ENCODE peak calls at places on chromosomes 5 and 9, in ten cellular contexts. Z is activated naive CD8-positive, alpha-beta T cell treated with anti-CD3 and anti-CD28 coated beads, Interleukin-2, amount 50 U/mL, for 24 hours; X is HTR-8/SVneo; D is activated CD4-positive, alpha-beta T cell treated with anti-CD3 and anti-CD28 coated beads, Interleukin-2, amount 50 U/mL, for 4 hours; L is SIG-M5; T is NCI-H1694; U is activated CD8-positive, alpha-beta memory T cell treated with anti-CD3 and anti-CD28 coated beads for 1 hour; R is tibial nerve; F is RWPE1; E is C1 segment of cervical spinal cord. S is an unnamed sample.

GRCh38 chr5:125083932-125084331 is 337.5 kb upstream of the ZNF608 start:
- DNase-seq in U (no peak), L (no peak), D (no peak), X (peak), Z (no peak), R (no peak), F (peak), T (no peak), E (no peak), S (peak)

GRCh38 chr5:144083185-144083584 is 87.3 kb downstream of the YIPF5 start:
- DNase-seq in E (no peak), T (no peak), Z (no peak), D (no peak), L (no peak), R (no peak), X (no peak), U (no peak), F (no peak), S (no peak)

GRCh38 chr9:93826209-93826608 is 128.9 kb downstream of the BARX1 start:
- DNase-seq in T (no peak), R (no peak), E (no peak), L (no peak), X (no peak), F (no peak), Z (peak), U (no peak), D (peak), S (no peak)

GRCh38 chr9:126398403-126399058 is 71.9 kb downstream of the MVB12B start:
- DNase-seq in D (peak), X (peak), R (peak), E (peak), Z (peak), L (no peak), T (peak), U (peak), F (peak), S (peak)

GRCh38 chr5:170467000-170467707 is 36.7 kb upstream of the KCNIP1 start:
- DNase-seq in L (peak), X (peak), T (no peak), D (no peak), E (no peak), R (no peak), Z (peak), U (no peak), F (peak), S (peak)

GRCh38 chr5:10838038-10838437 is 77.0 kb upstream of the DAP start:
- DNase-seq in U (no peak), F (no peak), X (no peak), D (no peak), L (no peak), R (no peak), E (no peak), Z (no peak), T (no peak), S (no peak)

GRCh38 chr5:96177303-96177869 is 215.7 kb upstream of the ELL2 start:
- DNase-seq in U (no peak), R (no peak), E (no peak), F (peak), D (no peak), Z (no peak), X (peak), L (no peak), T (no peak), S (peak)

GRCh38 chr5:174741352-174741751 is 17.0 kb downstream of the MSX2 start:
- DNase-seq in U (no peak), R (no peak), Z (no peak), T (no peak), L (no peak), D (no peak), X (no peak), E (no peak), F (no peak), S (no peak)

GRCh38 chr5:148443998-148444397 is 60.2 kb downstream of the FBXO38 start:
- DNase-seq in R (peak), U (no peak), F (peak), D (peak), X (peak), T (peak), Z (peak), L (no peak), E (no peak), S (peak)

GRCh38 chr9:98226968-98227367 is 28.5 kb downstream of the TBC1D2 start:
- DNase-seq in U (no peak), E (no peak), L (no peak), D (no peak), X (no peak), R (no peak), Z (no peak), F (no peak), T (peak), S (no peak)

GRCh38 chr9:77846957-77847574 is 184.5 kb downstream of the GNAQ start:
- DNase-seq in T (no peak), L (no peak), R (no peak), D (no peak), U (no peak), Z (no peak), F (no peak), E (no peak), X (peak), S (peak)

GRCh38 chr5:1540831-1541661 is 17.3 kb upstream of the LPCAT1 start:
- DNase-seq in X (no peak), F (no peak), T (no peak), E (no peak), U (no peak), Z (no peak), L (no peak), R (no peak), D (no peak), S (no peak)

GRCh38 chr9:126777733-126778132 is 27.1 kb upstream of the ZBTB43 start:
- DNase-seq in Z (no peak), T (no peak), D (no peak), U (no peak), E (no peak), R (no peak), L (no peak), F (no peak), X (peak), S (peak)

GRCh38 chr5:71658916-71659661 is 60.0 kb upstream of the CARTPT start:
- DNase-seq in X (no peak), E (no peak), T (peak), U (no peak), Z (no peak), R (no peak), F (no peak), L (no peak), D (no peak), S (no peak)

GRCh38 chr5:54533541-54534179 is 16.1 kb downstream of the SNX18 start:
- DNase-seq in X (no peak), T (no peak), F (no peak), E (no peak), U (no peak), L (no peak), Z (no peak), D (no peak), R (no peak), S (no peak)

GRCh38 chr9:70588381-70588780 is 173.9 kb upstream of the KLF9 start:
- DNase-seq in L (no peak), Z (no peak), E (no peak), R (no peak), X (no peak), D (no peak), U (no peak), F (peak), T (no peak), S (no peak)

GRCh38 chr5:179190851-179191505 is 130.8 kb downstream of the ZNF354C start:
- DNase-seq in D (no peak), F (no peak), X (no peak), R (no peak), T (no peak), L (no peak), E (no peak), U (no peak), Z (no peak), S (no peak)

GRCh38 chr9:22108581-22109370 is 99.7 kb upstream of the CDKN2B start:
- DNase-seq in X (no peak), D (no peak), E (no peak), L (no peak), T (no peak), F (no peak), R (no peak), Z (no peak), U (no peak), S (no peak)

GRCh38 chr9:98897745-98898144 is 46.0 kb upstream of the COL15A1 start:
- DNase-seq in T (no peak), F (no peak), E (no peak), U (no peak), D (no peak), L (no peak), Z (no peak), X (no peak), R (no peak), S (no peak)

GRCh38 chr9:127789179-127789578 is 3.3 kb downstream of the CDK9 start:
- DNase-seq in R (no peak), U (no peak), X (no peak), Z (no peak), F (no peak), D (no peak), T (no peak), L (no peak), E (no peak), S (no peak)

GRCh38 chr5:148393390-148393741 is 9.6 kb downstream of the FBXO38 start:
- DNase-seq in R (no peak), F (no peak), U (no peak), Z (no peak), E (no peak), T (no peak), D (no peak), X (no peak), L (no peak), S (no peak)

GRCh38 chr9:19113964-19114679 is 11.4 kb upstream of the HAUS6 start:
- DNase-seq in U (no peak), D (no peak), X (no peak), T (no peak), R (no peak), Z (no peak), E (no peak), L (no peak), F (no peak), S (no peak)

GRCh38 chr9:137064027-137064879 is 6.1 kb downstream of the SAPCD2 start:
- DNase-seq in L (no peak), D (peak), R (peak), Z (peak), U (no peak), E (peak), T (no peak), F (peak), X (no peak), S (no peak)

GRCh38 chr5:101897914-101898313 is 398.2 kb downstream of the SLCO4C1 start:
- DNase-seq in T (no peak), D (no peak), R (no peak), U (no peak), E (no peak), Z (no peak), L (no peak), X (no peak), F (no peak), S (no peak)

GRCh38 chr9:125227761-125228160 is 13.4 kb downstream of the HSPA5 start:
- DNase-seq in R (no peak), E (no peak), D (no peak), L (no peak), U (no peak), X (no peak), T (no peak), Z (no peak), F (no peak), S (no peak)

GRCh38 chr9:110036286-110036685 is 171.7 kb downstream of the C9orf152 start:
- DNase-seq in F (no peak), L (no peak), T (no peak), D (no peak), U (no peak), X (no peak), R (no peak), Z (no peak), E (no peak), S (no peak)

GRCh38 chr5:77258652-77259051 is 48.2 kb downstream of the PDE8B start:
- DNase-seq in U (no peak), X (no peak), E (no peak), R (no peak), L (no peak), T (no peak), D (no peak), Z (no peak), F (no peak), S (no peak)